ENCODE peak calls at places on chromosome 19, in seven cellular contexts. H is HTR-8/SVneo, V is lung, G is left ventricle myocardium inferior, I is hepatic stellate cell, C is ecto neural progenitor cell, N is IMR-90. E is an unnamed sample.
A peak's percentile ranks its signal among the peaks of the same experiment; 100 is the strongest.

GRCh38 chr19:38046254-38047047 is 139.4 kb downstream of the SIPA1L3 start:
- DNase-seq in H (no peak), V (no peak), G (no peak), I (no peak), C (no peak), N (no peak), E (no peak)

GRCh38 chr19:13865578-13866462 is 11.1 kb upstream of the NANOS3 start:
- DNase-seq in H (no peak), V (no peak), G (no peak), I (no peak), C (no peak), N (no peak), E (no peak)

GRCh38 chr19:35056513-35057063 is 15.1 kb downstream of the HPN start:
- DNase-seq in H (no peak), V (no peak), G (no peak), I (no peak), C (no peak), N (no peak), E (no peak)

GRCh38 chr19:38596057-38596981 is 21.4 kb downstream of the MAP4K1 start:
- DNase-seq in H (no peak), V (peak; percentile 74), G (no peak), I (no peak), C (peak; percentile 94), N (no peak), E (peak; percentile 89)

GRCh38 chr19:21608571-21608970 is 103.2 kb downstream of the ZNF429 start:
- DNase-seq in H (no peak), V (no peak), G (no peak), I (no peak), C (no peak), N (no peak), E (no peak)

GRCh38 chr19:6524326-6524725 is 6.5 kb upstream of the TNFSF9 start:
- DNase-seq in H (no peak), V (no peak), G (no peak), I (no peak), C (no peak), N (no peak), E (no peak)

GRCh38 chr19:19276851-19277250 is 3.8 kb upstream of the TM6SF2 start:
- DNase-seq in H (no peak), V (no peak), G (no peak), I (no peak), C (no peak), N (no peak), E (no peak)

GRCh38 chr19:53507523-53508442 is 30.2 kb upstream of the ZNF331 start:
- DNase-seq in H (no peak), V (no peak), G (no peak), I (no peak), C (no peak), N (peak; percentile 41), E (no peak)

GRCh38 chr19:2560369-2560768 is 84.4 kb downstream of the GADD45B start:
- DNase-seq in H (no peak), V (no peak), G (peak; percentile 11), I (no peak), C (no peak), N (no peak), E (no peak)

GRCh38 chr19:491146-491741 is 5.0 kb upstream of the MADCAM1 start:
- DNase-seq in H (no peak), V (no peak), G (no peak), I (no peak), C (no peak), N (no peak), E (no peak)

GRCh38 chr19:37551123-37551993 is 43.2 kb downstream of the ZNF571 start:
- DNase-seq in H (peak; percentile 14), V (no peak), G (peak; percentile 50), I (peak; percentile 79), C (no peak), N (peak; percentile 44), E (no peak)

GRCh38 chr19:8486661-8487136 is 15.7 kb downstream of the PRAM1 start:
- DNase-seq in H (no peak), V (no peak), G (no peak), I (no peak), C (no peak), N (no peak), E (no peak)

GRCh38 chr19:16518483-16519229 is 22.5 kb downstream of the C19orf44 start:
- DNase-seq in H (no peak), V (no peak), G (no peak), I (no peak), C (no peak), N (no peak), E (no peak)

GRCh38 chr19:33175886-33176669 is 18.1 kb upstream of the LRP3 start:
- DNase-seq in H (peak; percentile 26), V (no peak), G (no peak), I (peak; percentile 48), C (no peak), N (peak; percentile 30), E (no peak)

GRCh38 chr19:11494634-11495285 is 10.9 kb downstream of the ZNF653 start:
- DNase-seq in H (no peak), V (no peak), G (no peak), I (no peak), C (no peak), N (no peak), E (no peak)

GRCh38 chr19:18153555-18154134 is 682 bp downstream of the PIK3R2 start:
- DNase-seq in H (no peak), V (no peak), G (no peak), I (no peak), C (no peak), N (no peak), E (no peak)

GRCh38 chr19:50517704-50518075 is 4.0 kb upstream of the ASPDH start:
- DNase-seq in H (no peak), V (no peak), G (no peak), I (no peak), C (no peak), N (no peak), E (no peak)

GRCh38 chr19:48806518-48806817 is 4.4 kb downstream of the BCAT2 start:
- DNase-seq in H (no peak), V (no peak), G (no peak), I (no peak), C (no peak), N (no peak), E (no peak)

GRCh38 chr19:52176574-52176973 is 5.2 kb upstream of the ZNF836 start:
- DNase-seq in H (no peak), V (no peak), G (no peak), I (no peak), C (no peak), N (no peak), E (no peak)

E was measured in type B pancreatic cell.